ENCODE peak calls at places on chromosomes 16 and 17, in six cellular contexts. M is A549, E is cardiac muscle cell, Y is fibroblast of lung, Q is adrenal gland, L is hepatocyte. V is an unnamed sample.

GRCh38 chr17:40323731-40324650 is 15.0 kb downstream of the RARA start:
- DNase-seq in M (no peak), E (no peak), Y (peak), Q (peak), L (no peak), V (peak)

GRCh38 chr16:877242-878065 is 76.9 kb upstream of the GNG13 start:
- DNase-seq in M (no peak), E (no peak), Y (no peak), Q (no peak), L (no peak), V (no peak)

GRCh38 chr16:69930117-69930776 is 20.9 kb upstream of the CLEC18A start:
- DNase-seq in M (peak), E (peak), Y (peak), Q (peak), L (peak), V (peak)

GRCh38 chr17:74951680-74952421 is 16.2 kb downstream of the OTOP3 start:
- DNase-seq in M (no peak), E (no peak), Y (no peak), Q (no peak), L (no peak), V (no peak)

GRCh38 chr17:44210342-44211192 is 8.9 kb downstream of the UBTF start:
- DNase-seq in M (peak), E (peak), Y (peak), Q (peak), L (peak), V (peak)

GRCh38 chr17:44601574-44602372 is 44.5 kb downstream of the FZD2 start:
- DNase-seq in M (no peak), E (no peak), Y (peak), Q (no peak), L (no peak), V (no peak)

GRCh38 chr16:67820608-67821259 is 14.0 kb downstream of the TSNAXIP1 start:
- DNase-seq in M (no peak), E (no peak), Y (no peak), Q (no peak), L (no peak), V (no peak)

GRCh38 chr17:40547079-40547784 is 18.0 kb downstream of the CCR7 start:
- DNase-seq in M (no peak), E (no peak), Y (no peak), Q (no peak), L (peak), V (no peak)

GRCh38 chr17:66549312-66549705 is 246.9 kb downstream of the PRKCA start:
- DNase-seq in M (no peak), E (no peak), Y (no peak), Q (no peak), L (no peak), V (peak)

GRCh38 chr17:47896672-47897490 is 845 bp downstream of the SP2 start:
- DNase-seq in M (no peak), E (no peak), Y (peak), Q (no peak), L (no peak), V (peak)

GRCh38 chr16:22977294-22977697 is 163.3 kb downstream of the HS3ST2 start:
- DNase-seq in M (no peak), E (peak), Y (no peak), Q (no peak), L (no peak), V (peak)

GRCh38 chr16:56635441-56635967 is 3.0 kb upstream of the MT1A start:
- DNase-seq in M (no peak), E (no peak), Y (no peak), Q (no peak), L (no peak), V (no peak)

GRCh38 chr16:7268182-7268581 is 64.5 kb upstream of the RBFOX1 start:
- DNase-seq in M (peak), E (peak), Y (no peak), Q (peak), L (peak), V (peak)

GRCh38 chr16:87740909-87741424 is 24.8 kb downstream of the KLHDC4 start:
- DNase-seq in M (no peak), E (no peak), Y (peak), Q (no peak), L (no peak), V (no peak)

GRCh38 chr16:80176114-80176513 is 364.7 kb upstream of the DYNLRB2 start:
- DNase-seq in M (no peak), E (no peak), Y (no peak), Q (no peak), L (no peak), V (no peak)

GRCh38 chr16:70772493-70772892 is 28.5 kb downstream of the VAC14 start:
- DNase-seq in M (no peak), E (no peak), Y (peak), Q (no peak), L (no peak), V (peak)

GRCh38 chr16:12341423-12341822 is 364.9 kb downstream of the SNX29 start:
- DNase-seq in M (no peak), E (no peak), Y (peak), Q (peak), L (peak), V (peak)

GRCh38 chr17:75490173-75490743 is 25.1 kb downstream of the CASKIN2 start:
- DNase-seq in M (no peak), E (no peak), Y (no peak), Q (no peak), L (no peak), V (no peak)

GRCh38 chr17:21214777-21215541 is 998 bp upstream of the TMEM11 start:
- DNase-seq in M (peak), E (no peak), Y (peak), Q (peak), L (peak), V (peak)

GRCh38 chr17:77106874-77107358 is 33.9 kb upstream of the SEC14L1 start:
- DNase-seq in M (no peak), E (no peak), Y (no peak), Q (no peak), L (no peak), V (no peak)

GRCh38 chr17:31859487-31860008 is 504 bp upstream of the COPRS start:
- DNase-seq in M (no peak), E (no peak), Y (no peak), Q (no peak), L (no peak), V (peak)

GRCh38 chr17:27203241-27203640 is 90.7 kb upstream of the WSB1 start:
- DNase-seq in M (no peak), E (no peak), Y (no peak), Q (no peak), L (no peak), V (no peak)

GRCh38 chr16:9139965-9140364 is 48.5 kb downstream of the HAPSTR1 start:
- DNase-seq in M (no peak), E (no peak), Y (peak), Q (no peak), L (no peak), V (peak)

GRCh38 chr16:27408012-27408601 is 6.1 kb downstream of the IL21R start:
- DNase-seq in M (no peak), E (no peak), Y (peak), Q (no peak), L (no peak), V (no peak)

GRCh38 chr16:87196229-87196628 is 121.0 kb downstream of the C16orf95 start:
- DNase-seq in M (no peak), E (no peak), Y (no peak), Q (no peak), L (no peak), V (no peak)

GRCh38 chr16:73020409-73020884 is 27.5 kb downstream of the ZFHX3 start:
- DNase-seq in M (peak), E (no peak), Y (peak), Q (peak), L (peak), V (peak)

GRCh38 chr16:396605-397004 is 394 bp upstream of the NME4 start:
- DNase-seq in M (peak), E (peak), Y (peak), Q (peak), L (peak), V (peak)

GRCh38 chr16:67841198-67841815 is 813 bp upstream of the THAP11 start:
- DNase-seq in M (no peak), E (no peak), Y (no peak), Q (no peak), L (no peak), V (no peak)

GRCh38 chr17:55433029-55433628 is 11.5 kb upstream of the MMD start:
- DNase-seq in M (peak), E (no peak), Y (no peak), Q (no peak), L (peak), V (peak)

GRCh38 chr17:17125136-17126084 is 80.7 kb downstream of the PLD6 start:
- DNase-seq in M (no peak), E (no peak), Y (peak), Q (no peak), L (no peak), V (no peak)

GRCh38 chr17:46875849-46876352 is 24.5 kb downstream of the WNT9B start:
- DNase-seq in M (no peak), E (no peak), Y (no peak), Q (no peak), L (no peak), V (no peak)

GRCh38 chr17:83186751-83187421 is 107.5 kb downstream of the METRNL start:
- DNase-seq in M (no peak), E (no peak), Y (no peak), Q (no peak), L (no peak), V (no peak)

GRCh38 chr16:80527297-80527696 is 13.5 kb upstream of the DYNLRB2 start:
- DNase-seq in M (no peak), E (peak), Y (peak), Q (no peak), L (peak), V (peak)

GRCh38 chr16:56090076-56090475 is 101.2 kb upstream of the GNAO1 start:
- DNase-seq in M (no peak), E (no peak), Y (no peak), Q (no peak), L (no peak), V (no peak)

GRCh38 chr16:9612267-9612666 is 520.8 kb downstream of the HAPSTR1 start:
- DNase-seq in M (no peak), E (no peak), Y (no peak), Q (peak), L (no peak), V (no peak)

GRCh38 chr17:3678095-3678820 is 9.6 kb downstream of the EMC6 start:
- DNase-seq in M (no peak), E (no peak), Y (no peak), Q (peak), L (no peak), V (peak)

GRCh38 chr16:19241512-19241911 is 44.0 kb upstream of the CLEC19A start:
- DNase-seq in M (no peak), E (no peak), Y (no peak), Q (no peak), L (no peak), V (no peak)

GRCh38 chr17:27457731-27458523 is 1.7 kb downstream of the KSR1 start:
- DNase-seq in M (peak), E (peak), Y (peak), Q (no peak), L (peak), V (no peak)

GRCh38 chr16:87127061-87127765 is 190.0 kb downstream of the C16orf95 start:
- DNase-seq in M (no peak), E (no peak), Y (peak), Q (peak), L (peak), V (no peak)

GRCh38 chr17:62706598-62707424 is 79.3 kb downstream of the MRC2 start:
- DNase-seq in M (no peak), E (no peak), Y (no peak), Q (no peak), L (no peak), V (no peak)

DNA sequence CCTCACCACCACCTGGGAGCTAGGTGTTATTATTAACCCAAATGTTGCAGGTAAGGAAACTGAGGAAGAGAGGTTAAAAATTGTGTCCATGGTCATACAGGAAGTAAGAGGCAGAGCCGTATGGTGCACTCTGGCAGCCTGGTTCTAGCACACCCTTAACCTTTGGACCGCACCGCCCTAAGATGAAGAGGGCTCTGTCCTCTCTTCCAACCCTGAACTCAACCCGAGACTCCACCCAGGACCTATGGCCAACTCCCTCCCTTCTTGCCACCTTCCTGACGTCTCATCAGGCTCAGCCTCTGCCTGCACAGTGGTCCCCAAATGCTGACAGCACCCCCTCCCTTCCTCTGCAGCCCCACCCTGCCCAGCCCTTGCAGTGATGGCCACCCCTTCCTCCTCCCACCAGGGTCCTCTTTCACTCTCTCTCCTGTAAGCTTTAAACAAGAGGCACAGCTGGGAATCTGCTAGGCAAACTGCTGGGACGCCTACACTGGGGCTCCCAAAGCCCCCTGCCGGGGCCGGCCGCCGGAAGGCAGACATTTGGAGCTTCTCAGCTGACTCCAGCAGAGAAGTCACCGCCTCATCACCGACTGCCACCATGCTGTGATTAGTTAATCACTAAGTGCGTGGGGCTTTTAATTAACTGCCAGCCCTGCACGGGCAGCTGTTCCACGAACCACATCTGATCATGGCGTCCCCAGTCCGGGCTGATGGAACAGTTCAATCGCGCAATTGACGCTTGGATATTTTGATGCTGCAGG is 16.7 kb upstream of the C16orf78 start:
- DNase-seq in M (no peak), E (no peak), Y (no peak), Q (no peak), L (no peak), V (no peak)
- TF ChIP-seq CTCF in M (no peak), E (no peak), Y (no peak), Q (no peak), L (no peak), V (no peak)

DNA sequence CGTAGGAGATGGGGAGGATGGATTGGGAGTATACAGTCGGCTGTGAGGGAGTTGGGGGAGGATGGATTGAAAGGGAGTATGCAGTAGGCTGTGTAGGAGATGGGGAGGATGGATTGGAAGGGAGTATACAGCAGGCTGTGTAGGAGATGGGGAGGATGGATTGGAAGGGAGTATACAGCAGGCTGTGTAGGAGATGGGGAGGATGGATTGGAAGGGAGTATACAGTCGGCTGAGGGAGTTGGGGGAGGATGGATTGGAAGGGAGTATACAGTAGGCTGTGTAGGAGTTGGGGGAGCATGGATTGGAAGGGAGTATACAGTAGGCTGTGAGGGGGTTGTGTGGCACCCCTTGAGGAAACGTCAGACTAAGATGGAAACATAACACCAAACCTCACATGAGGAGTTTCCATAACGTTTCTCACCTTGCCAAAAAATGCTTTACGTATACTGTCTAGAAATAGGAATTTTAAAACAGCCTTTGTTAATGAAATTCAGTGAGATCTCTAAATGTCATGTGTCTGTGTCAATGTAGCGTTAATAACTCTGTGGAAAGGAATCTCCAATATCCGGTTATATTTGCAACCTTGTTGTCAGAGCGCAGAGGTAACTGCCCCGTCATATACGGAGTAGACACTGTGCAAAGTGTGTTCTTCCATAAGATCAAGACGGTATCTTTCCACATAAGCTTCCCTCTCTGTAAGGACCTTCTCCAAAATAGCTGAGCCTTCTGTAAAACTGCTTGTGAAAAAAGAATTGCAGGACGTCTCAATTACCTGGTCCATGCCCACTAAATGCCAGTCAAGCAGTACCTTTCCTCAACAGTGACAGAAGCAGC is 6.3 kb upstream of the VPS53 start:
- DNase-seq in M (no peak), E (no peak), Y (no peak), Q (no peak), L (no peak), V (no peak)
- H3K27ac ChIP-seq in M (no peak), E (no peak), Y (no peak), Q (no peak), L (no peak), V (no peak)

DNA sequence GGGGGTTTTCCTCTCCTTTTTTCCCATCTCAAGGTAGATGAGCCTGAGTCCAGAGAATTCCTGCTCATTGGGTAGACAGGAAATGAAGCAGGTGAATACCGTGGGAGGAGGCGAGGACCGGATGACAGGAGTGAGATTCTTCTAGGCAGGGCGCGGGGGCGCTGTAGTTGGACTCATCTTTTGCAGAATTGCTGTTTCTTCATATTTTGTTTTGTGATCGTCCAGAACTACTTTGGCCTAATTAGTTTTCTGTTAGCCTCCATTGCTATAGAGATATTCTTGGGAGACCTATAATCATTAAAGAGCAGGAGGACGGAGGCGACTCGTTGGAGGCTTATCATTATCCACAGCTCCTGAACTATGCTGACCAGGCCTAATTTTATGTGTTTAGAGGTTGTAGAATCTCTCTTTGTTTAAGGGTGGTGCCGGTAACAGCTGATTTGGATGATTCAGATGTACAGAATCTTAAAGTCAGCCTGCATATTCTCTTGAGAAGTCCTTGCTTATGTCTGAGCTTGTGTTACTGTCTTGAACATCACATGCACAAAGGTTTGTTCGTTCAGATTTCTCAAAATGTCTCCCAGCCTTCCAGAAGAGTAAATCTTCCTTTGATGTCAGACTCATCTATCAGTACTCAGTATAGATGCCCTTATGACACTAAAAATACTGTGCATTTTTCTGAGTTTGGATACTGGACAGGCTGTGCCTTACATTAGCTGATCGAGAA is 741 bp downstream of the ATP6V0A1 start:
- DNase-seq in M (peak), E (peak), Y (peak), Q (peak), L (peak), V (no peak)
- TF ChIP-seq CTCF in M (peak), E (peak), Y (peak), Q (peak), L (peak), V (no peak)

DNA sequence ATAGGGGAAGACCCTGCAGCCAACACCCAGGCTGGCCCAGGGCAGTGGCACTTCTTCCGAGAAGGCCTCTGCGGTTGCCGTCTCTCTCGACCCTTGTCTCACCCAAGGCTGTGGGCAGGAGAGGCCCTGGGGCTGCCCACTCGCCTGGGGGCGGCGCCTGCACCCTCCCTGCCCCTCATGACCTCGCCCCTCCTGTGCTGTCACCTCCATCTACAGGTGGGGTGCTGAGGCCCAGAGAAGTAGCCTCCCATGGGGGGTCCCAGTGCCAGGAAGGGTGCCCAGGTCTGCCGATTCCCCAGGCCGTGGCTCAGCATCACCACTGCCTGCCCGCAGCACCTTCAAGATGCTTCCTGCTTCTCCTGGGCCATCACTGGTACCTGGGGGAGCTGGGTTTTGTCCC is 992 bp downstream of the NLRC3 start:
- DNase-seq in M (no peak), E (no peak), Y (no peak), Q (no peak), L (no peak), V (no peak)
- H3K27ac ChIP-seq in M (no peak), E (no peak), Y (no peak), Q (no peak), L (no peak), V (no peak)

V was measured in PC-3.